ENCODE peak calls at places on chromosomes 6 and 20, in six cellular contexts. One of them, this sample, is unnamed.

GRCh38 chr6:165671222-165671715 is 8.2 kb upstream of the PDE10A start:
- DNase-seq in germinal center: no peak
- DNase-seq in activated effector memory CD4-positive, alpha-beta T cell treated with Interleukin-2 at 50 U/mL for 16 hours: no peak
- DNase-seq in DMS79 treated with DMSO at 0.1 percent for 48 hours: no peak
- DNase-seq in HTR-8/SVneo: no peak
- DNase-seq in GM03348: no peak
- DNase-seq in this sample: no peak

GRCh38 chr6:52598123-52598823 is 21.4 kb upstream of the TRAM2 start:
- DNase-seq in HTR-8/SVneo: peak
- DNase-seq in GM03348: peak
- DNase-seq in activated effector memory CD4-positive, alpha-beta T cell treated with Interleukin-2 at 50 U/mL for 16 hours: no peak
- DNase-seq in germinal center: peak
- DNase-seq in DMS79 treated with DMSO at 0.1 percent for 48 hours: no peak
- DNase-seq in this sample: no peak

GRCh38 chr20:8078528-8078914 is 53.5 kb upstream of the PLCB1 start:
- DNase-seq in GM03348: no peak
- DNase-seq in activated effector memory CD4-positive, alpha-beta T cell treated with Interleukin-2 at 50 U/mL for 16 hours: no peak
- DNase-seq in HTR-8/SVneo: no peak
- DNase-seq in DMS79 treated with DMSO at 0.1 percent for 48 hours: no peak
- DNase-seq in germinal center: no peak
- DNase-seq in this sample: no peak

GRCh38 chr6:150685860-150686259 is 86.2 kb downstream of the PLEKHG1 start:
- DNase-seq in activated effector memory CD4-positive, alpha-beta T cell treated with Interleukin-2 at 50 U/mL for 16 hours: no peak
- DNase-seq in GM03348: peak
- DNase-seq in germinal center: peak
- DNase-seq in HTR-8/SVneo: no peak
- DNase-seq in DMS79 treated with DMSO at 0.1 percent for 48 hours: no peak
- DNase-seq in this sample: peak

GRCh38 chr6:6746334-6746969 is 157.9 kb downstream of the LY86 start:
- DNase-seq in germinal center: no peak
- DNase-seq in activated effector memory CD4-positive, alpha-beta T cell treated with Interleukin-2 at 50 U/mL for 16 hours: no peak
- DNase-seq in HTR-8/SVneo: no peak
- DNase-seq in GM03348: no peak
- DNase-seq in DMS79 treated with DMSO at 0.1 percent for 48 hours: no peak
- DNase-seq in this sample: no peak

GRCh38 chr6:25971187-25971811 is 8.7 kb downstream of the TRIM38 start:
- DNase-seq in DMS79 treated with DMSO at 0.1 percent for 48 hours: no peak
- DNase-seq in germinal center: no peak
- DNase-seq in activated effector memory CD4-positive, alpha-beta T cell treated with Interleukin-2 at 50 U/mL for 16 hours: no peak
- DNase-seq in GM03348: peak
- DNase-seq in HTR-8/SVneo: peak
- DNase-seq in this sample: no peak

GRCh38 chr20:20024942-20025341 is 7.8 kb downstream of the NAA20 start:
- DNase-seq in activated effector memory CD4-positive, alpha-beta T cell treated with Interleukin-2 at 50 U/mL for 16 hours: no peak
- DNase-seq in DMS79 treated with DMSO at 0.1 percent for 48 hours: no peak
- DNase-seq in GM03348: peak
- DNase-seq in HTR-8/SVneo: no peak
- DNase-seq in germinal center: no peak
- DNase-seq in this sample: no peak

GRCh38 chr20:50211065-50211464 is 20.4 kb downstream of the CEBPB start:
- DNase-seq in HTR-8/SVneo: no peak
- DNase-seq in DMS79 treated with DMSO at 0.1 percent for 48 hours: no peak
- DNase-seq in GM03348: no peak
- DNase-seq in activated effector memory CD4-positive, alpha-beta T cell treated with Interleukin-2 at 50 U/mL for 16 hours: no peak
- DNase-seq in germinal center: no peak
- DNase-seq in this sample: no peak

GRCh38 chr6:82251942-82252341 is 4.4 kb upstream of the IBTK start:
- DNase-seq in HTR-8/SVneo: peak
- DNase-seq in GM03348: peak
- DNase-seq in germinal center: peak
- DNase-seq in DMS79 treated with DMSO at 0.1 percent for 48 hours: no peak
- DNase-seq in activated effector memory CD4-positive, alpha-beta T cell treated with Interleukin-2 at 50 U/mL for 16 hours: no peak
- DNase-seq in this sample: no peak

GRCh38 chr20:46647469-46647868 is 3.8 kb downstream of the SLC13A3 start:
- DNase-seq in DMS79 treated with DMSO at 0.1 percent for 48 hours: no peak
- DNase-seq in HTR-8/SVneo: no peak
- DNase-seq in germinal center: no peak
- DNase-seq in GM03348: no peak
- DNase-seq in activated effector memory CD4-positive, alpha-beta T cell treated with Interleukin-2 at 50 U/mL for 16 hours: no peak
- DNase-seq in this sample: no peak

GRCh38 chr6:1801401-1801800 is 191.7 kb downstream of the FOXC1 start:
- DNase-seq in HTR-8/SVneo: no peak
- DNase-seq in activated effector memory CD4-positive, alpha-beta T cell treated with Interleukin-2 at 50 U/mL for 16 hours: no peak
- DNase-seq in DMS79 treated with DMSO at 0.1 percent for 48 hours: no peak
- DNase-seq in GM03348: no peak
- DNase-seq in germinal center: no peak
- DNase-seq in this sample: no peak

GRCh38 chr20:6908673-6909072 is 141.2 kb downstream of the BMP2 start:
- DNase-seq in HTR-8/SVneo: no peak
- DNase-seq in activated effector memory CD4-positive, alpha-beta T cell treated with Interleukin-2 at 50 U/mL for 16 hours: no peak
- DNase-seq in DMS79 treated with DMSO at 0.1 percent for 48 hours: peak
- DNase-seq in GM03348: no peak
- DNase-seq in germinal center: no peak
- DNase-seq in this sample: no peak

This sample was measured in activated T-helper 1 cell treated with Interleukin-2 at 50 U/mL for 16 hours.